ENCODE peak calls at places on chromosomes 3 and 15, in eight cellular contexts. S is body of pancreas; G is endodermal cell; F is right cardiac atrium; R is lung; M is adipocyte; B is GM23248; U is CD8-positive, alpha-beta memory T cell. H is an unnamed sample.

GRCh38 chr15:59282515-59283337 is 76.1 kb downstream of the LDHAL6B start:
- DNase-seq in S (no peak), M (no peak), U (no peak), B (no peak), R (no peak), F (no peak), G (no peak), H (no peak)

GRCh38 chr15:34650177-34650576 is 66.7 kb upstream of the GOLGA8B start:
- DNase-seq in M (peak; percentile 3), G (no peak), R (no peak), B (peak; percentile 89), S (no peak), U (no peak), F (no peak), H (peak; percentile 11)

GRCh38 chr15:64216722-64217428 is 54.1 kb upstream of the PPIB start:
- DNase-seq in G (no peak), S (peak; percentile 33), M (no peak), F (peak; percentile 77), B (peak; percentile 36), R (no peak), U (no peak), H (no peak)

GRCh38 chr3:71581451-71581980 is 2.0 kb downstream of the FOXP1 start:
- DNase-seq in R (peak; percentile 48), B (peak; percentile 65), G (peak; percentile 79), M (peak; percentile 70), S (peak; percentile 37), F (peak; percentile 76), U (peak; percentile 52), H (no peak)

GRCh38 chr3:15860014-15860934 is 62.5 kb upstream of the ANKRD28 start:
- DNase-seq in U (no peak), F (peak; percentile 47), R (peak; percentile 63), G (peak; percentile 89), S (peak; percentile 48), M (peak; percentile 70), B (peak; percentile 72), H (no peak)

GRCh38 chr3:48548731-48549705 is 7.6 kb downstream of the PFKFB4 start:
- DNase-seq in M (peak; percentile 91), B (peak; percentile 83), F (peak; percentile 94), G (peak; percentile 96), R (peak; percentile 88), S (peak; percentile 83), U (peak; percentile 87), H (no peak)

GRCh38 chr15:101063212-101063611 is 144.1 kb downstream of the LRRK1 start:
- DNase-seq in B (no peak), G (peak; percentile 51), M (no peak), S (no peak), F (peak; percentile 36), U (no peak), R (no peak), H (no peak)

GRCh38 chr3:33246786-33247185 is 28.2 kb upstream of the SUSD5 start:
- DNase-seq in M (no peak), U (no peak), F (no peak), S (no peak), B (no peak), R (no peak), G (no peak), H (no peak)

GRCh38 chr3:111862974-111863373 is 3.9 kb downstream of the PHLDB2 start:
- DNase-seq in R (no peak), B (no peak), U (no peak), F (no peak), G (no peak), M (no peak), S (no peak), H (no peak)

GRCh38 chr3:48989796-48990635 is at the start of gene P4HTM:
- DNase-seq in U (peak; percentile 85), R (peak; percentile 80), G (peak; percentile 94), B (peak; percentile 97), M (peak; percentile 97), F (peak; percentile 95), S (peak; percentile 68), H (peak; percentile 75)

GRCh38 chr3:105827959-105828358 is 40.9 kb downstream of the CBLB start:
- DNase-seq in G (peak; percentile 69), B (peak; percentile 90), M (peak; percentile 65), F (peak; percentile 31), U (no peak), R (no peak), S (no peak), H (no peak)

GRCh38 chr15:38072007-38072506 is 137.6 kb downstream of the TMCO5A start:
- DNase-seq in S (no peak), G (no peak), F (no peak), B (no peak), M (no peak), U (peak; percentile 51), R (no peak), H (no peak)

GRCh38 chr3:102090646-102091045 is 241.3 kb downstream of the NFKBIZ start:
- DNase-seq in M (no peak), B (peak; percentile 48), S (no peak), G (no peak), F (no peak), R (no peak), U (no peak), H (no peak)

GRCh38 chr15:62068071-62068786 is 1.5 kb downstream of the C2CD4A start:
- DNase-seq in F (peak; percentile 84), G (peak; percentile 86), M (peak; percentile 42), S (peak; percentile 59), B (peak; percentile 67), R (peak; percentile 44), U (peak; percentile 49), H (no peak)

GRCh38 chr3:160392798-160393197 is 6.2 kb downstream of the IFT80 start:
- DNase-seq in B (no peak), S (no peak), M (no peak), R (no peak), F (no peak), U (no peak), G (no peak), H (no peak)

GRCh38 chr3:88307666-88308065 is 157.9 kb downstream of the C3orf38 start:
- DNase-seq in M (no peak), G (peak; percentile 65), B (no peak), F (no peak), R (no peak), S (no peak), U (no peak), H (no peak)

GRCh38 chr3:156489462-156489911 is 65.4 kb downstream of the SSR3 start:
- DNase-seq in M (peak; percentile 65), U (no peak), G (no peak), B (peak; percentile 89), R (no peak), F (no peak), S (no peak), H (peak; percentile 49)

GRCh38 chr3:60579734-60580133 is 671.5 kb downstream of the FHIT start:
- DNase-seq in M (peak; percentile 19), U (no peak), G (no peak), R (no peak), S (no peak), B (peak; percentile 94), F (no peak), H (peak; percentile 41)

GRCh38 chr3:4666078-4666477 is 172.9 kb downstream of the ITPR1 start:
- DNase-seq in B (no peak), F (no peak), G (no peak), M (no peak), S (no peak), U (no peak), R (no peak), H (no peak)

GRCh38 chr15:40782609-40783227 is 12.9 kb downstream of the C15orf62 start:
- DNase-seq in G (peak; percentile 89), M (peak; percentile 19), F (peak; percentile 69), R (peak; percentile 79), U (peak; percentile 85), S (peak; percentile 84), B (peak; percentile 28), H (no peak)

DNA sequence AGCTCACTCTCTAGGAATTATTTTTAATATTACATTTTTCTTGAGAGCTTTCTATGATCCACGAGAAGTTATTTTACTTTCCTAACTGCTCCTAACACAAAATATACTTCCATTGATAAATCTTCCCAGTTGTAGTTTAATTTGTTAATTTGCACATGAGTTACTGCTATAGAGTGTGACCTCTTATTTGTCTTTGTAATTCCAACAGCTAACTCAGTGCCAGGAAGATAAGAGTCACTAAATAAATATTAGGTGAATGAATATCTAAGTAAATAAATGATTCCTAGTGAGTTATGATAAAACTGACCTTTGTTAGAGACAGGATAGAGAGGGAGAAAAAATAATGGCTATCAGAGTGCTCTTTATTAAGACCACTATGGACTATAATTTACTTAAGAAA is 319.9 kb downstream of the NAALADL2 start:
- DNase-seq in G (no peak), U (no peak), F (no peak), R (no peak), S (no peak), M (no peak), B (peak; percentile 4), H (no peak)
- H3K27me3 ChIP-seq in G (no peaks in the 10 kb centered on the region), U (no peaks in the 10 kb centered on the region), F (no peaks in the 10 kb centered on the region), R (no peaks in the 10 kb centered on the region), S (no peaks in the 10 kb centered on the region), M (no peaks in the 10 kb centered on the region), B (no peaks in the 10 kb centered on the region), H (no peaks in the 10 kb centered on the region)

GRCh38 chr3:167102071-167102470 is 278.0 kb downstream of the ZBBX start:
- DNase-seq in M (no peak), U (no peak), G (peak; percentile 67), S (peak; percentile 24), F (no peak), R (no peak), B (no peak), H (no peak)
- H3K27me3 ChIP-seq in M (no peaks in the 10 kb centered on the region), U (no peaks in the 10 kb centered on the region), G (no peaks in the 10 kb centered on the region), S (no peaks in the 10 kb centered on the region), F (no peaks in the 10 kb centered on the region), R (no peaks in the 10 kb centered on the region), B (no peaks in the 10 kb centered on the region), H (no peaks in the 10 kb centered on the region)

GRCh38 chr3:134794323-134794722 is 737 bp upstream of the EPHB1 start:
- DNase-seq in F (no peak), M (no peak), B (no peak), G (no peak), S (no peak), U (no peak), R (no peak), H (no peak)
- H3K27me3 ChIP-seq in F (no peaks in the 10 kb centered on the region), M (peaks cover 3% of the 10 kb centered on the region), B (peaks cover 10% of the 10 kb centered on the region), G (peaks cover 98% of the 10 kb centered on the region), S (peaks cover 7% of the 10 kb centered on the region), U (peaks cover 3% of the 10 kb centered on the region), R (peaks cover 12% of the 10 kb centered on the region), H (peaks cover 16% of the 10 kb centered on the region)

GRCh38 chr3:108719178-108719577 is 38.0 kb downstream of the RETNLB start:
- DNase-seq in U (no peak), S (no peak), B (no peak), G (no peak), R (no peak), F (no peak), M (no peak), H (no peak)
- H3K27me3 ChIP-seq in U (no peaks in the 10 kb centered on the region), S (no peaks in the 10 kb centered on the region), B (no peaks in the 10 kb centered on the region), G (no peaks in the 10 kb centered on the region), R (no peaks in the 10 kb centered on the region), F (no peaks in the 10 kb centered on the region), M (peaks cover 6% of the 10 kb centered on the region), H (no peaks in the 10 kb centered on the region)